ENCODE peak calls at places on chromosomes 6 and 20, in five cellular contexts. W, F, C, H and Z are unnamed samples.

GRCh38 chr20:2386516-2387179 is 5.9 kb downstream of the TGM6 start:
- DNase-seq in C (peak; percentile 25), F (peak; percentile 18), W (no peak), H (no peak), Z (no peak)

GRCh38 chr6:19879663-19880062 is 42.5 kb downstream of the ID4 start:
- DNase-seq in F (no peak), W (no peak), H (no peak), C (no peak), Z (no peak)

GRCh38 chr6:33040157-33040556 is 30.8 kb upstream of the HLA-DOA start:
- DNase-seq in F (no peak), H (no peak), C (no peak), W (no peak), Z (no peak)

GRCh38 chr6:28657756-28658465 is 132.2 kb downstream of the GPX5 start:
- DNase-seq in C (peak; percentile 79), F (peak; percentile 49), H (peak; percentile 80), W (no peak), Z (peak; percentile 70)

GRCh38 chr20:316316-317068 is 8.9 kb upstream of the SOX12 start:
- DNase-seq in F (peak; percentile 55), W (no peak), C (peak; percentile 57), H (no peak), Z (no peak)

GRCh38 chr6:137271245-137272183 is 52.3 kb upstream of the IFNGR1 start:
- DNase-seq in W (no peak), C (peak; percentile 84), H (peak; percentile 55), F (peak; percentile 20), Z (peak; percentile 7)

GRCh38 chr6:8627085-8627861 is 191.9 kb upstream of the SLC35B3 start:
- DNase-seq in F (peak; percentile 4), W (no peak), C (peak; percentile 33), H (peak; percentile 13), Z (no peak)

GRCh38 chr6:44500074-44500473 is 112.6 kb downstream of the CDC5L start:
- DNase-seq in C (no peak), F (no peak), H (no peak), W (no peak), Z (no peak)

GRCh38 chr6:120608826-120609225 is 725.5 kb downstream of the TBC1D32 start:
- DNase-seq in F (no peak), W (no peak), H (no peak), C (no peak), Z (peak; percentile 4)

GRCh38 chr20:1374246-1374645 is 18.6 kb downstream of the FKBP1A start:
- DNase-seq in F (no peak), W (no peak), C (no peak), H (no peak), Z (no peak)

GRCh38 chr20:43571771-43572170 is 12.9 kb downstream of the SGK2 start:
- DNase-seq in W (no peak), F (no peak), H (no peak), C (no peak), Z (no peak)

GRCh38 chr6:125809771-125810315 is 19.1 kb downstream of the NCOA7 start:
- DNase-seq in F (no peak), C (no peak), H (no peak), W (no peak), Z (no peak)

GRCh38 chr6:15763827-15764226 is 101.0 kb upstream of the DTNBP1 start:
- DNase-seq in F (peak; percentile 55), C (peak; percentile 60), W (no peak), H (peak; percentile 86), Z (no peak)

GRCh38 chr6:52263709-52264320 is 19.5 kb upstream of the IL17F start:
- DNase-seq in F (peak; percentile 71), H (peak; percentile 75), W (peak; percentile 40), C (peak; percentile 85), Z (peak; percentile 62)

GRCh38 chr6:101126501-101126900 is 245.4 kb upstream of the ASCC3 start:
- DNase-seq in C (no peak), F (no peak), W (no peak), H (no peak), Z (no peak)